ENCODE peak calls at places on chromosome 12, in four cellular contexts. G, B, D and H are unnamed samples.

GRCh38 chr12:6052940-6053329 is 71.5 kb downstream of the VWF start:
- DNase-seq in G (no peak), B (no peak), D (no peak), H (no peak)

GRCh38 chr12:82411561-82412230 is 53.4 kb downstream of the METTL25 start:
- DNase-seq in G (no peak), B (no peak), D (no peak), H (no peak)

GRCh38 chr12:121576851-121577391 is 3.9 kb downstream of the KDM2B start:
- DNase-seq in G (no peak), B (no peak), D (peak), H (no peak)

GRCh38 chr12:32159925-32160324 is 53.3 kb downstream of the BICD1 start:
- DNase-seq in G (no peak), B (no peak), D (no peak), H (no peak)

GRCh38 chr12:31897791-31898503 is 61.3 kb upstream of the RESF1 start:
- DNase-seq in G (no peak), B (no peak), D (no peak), H (no peak)

GRCh38 chr12:125187148-125187733 is 122.0 kb downstream of the AACS start:
- DNase-seq in G (peak), B (no peak), D (no peak), H (no peak)

GRCh38 chr12:121514184-121514742 is 66.6 kb downstream of the KDM2B start:
- DNase-seq in G (no peak), B (no peak), D (peak), H (no peak)

GRCh38 chr12:100988278-100988625 is 193.7 kb downstream of the ANO4 start:
- DNase-seq in G (no peak), B (no peak), D (no peak), H (no peak)

GRCh38 chr12:95623554-95624170 is 72.4 kb upstream of the USP44 start:
- DNase-seq in G (peak), B (no peak), D (peak), H (peak)

GRCh38 chr12:20377750-20378149 is 9.4 kb downstream of the PDE3A start:
- DNase-seq in G (no peak), B (no peak), D (no peak), H (no peak)

GRCh38 chr12:20382117-20382516 is 13.8 kb downstream of the PDE3A start:
- DNase-seq in G (no peak), B (no peak), D (no peak), H (no peak)

GRCh38 chr12:20383612-20384011 is 15.3 kb downstream of the PDE3A start:
- DNase-seq in G (no peak), B (no peak), D (no peak), H (no peak)
- TF ChIP-seq CTCF in G (no peak), B (no peak), D (no peak), H (no peak)

GRCh38 chr12:103884316-103884715 is 43.3 kb upstream of the NT5DC3 start:
- DNase-seq in G (no peak), B (no peak), D (peak), H (no peak)
- TF ChIP-seq CTCF in G (no peak), B (peak), D (peak), H (no peak)

GRCh38 chr12:42027537-42027936 is 117.1 kb downstream of the GXYLT1 start:
- DNase-seq in G (no peak), B (no peak), D (no peak), H (no peak)

GRCh38 chr12:42023733-42024494 is 120.8 kb downstream of the GXYLT1 start:
- DNase-seq in G (peak), B (peak), D (peak), H (peak)

GRCh38 chr12:42020226-42020625 is 124.4 kb downstream of the GXYLT1 start:
- DNase-seq in G (no peak), B (no peak), D (no peak), H (no peak)

DNA sequence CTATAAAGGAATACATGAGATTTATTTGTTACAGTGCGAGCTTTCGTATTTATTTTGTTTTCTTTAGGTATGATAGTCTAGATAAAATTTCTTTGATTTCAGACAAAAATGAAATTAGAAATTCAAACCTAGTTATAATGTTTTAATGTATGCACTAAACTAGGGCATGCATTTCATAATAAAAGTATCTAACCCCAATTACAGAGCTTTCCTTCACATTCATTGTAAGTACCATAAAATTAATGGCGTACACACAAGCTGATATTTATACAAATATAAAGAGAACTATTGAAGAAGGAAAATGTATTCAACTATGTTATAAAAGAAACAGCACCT is 120.2 kb downstream of the GXYLT1 start:
- DNase-seq in G (no peak), B (no peak), D (no peak), H (no peak)
- TF ChIP-seq CTCF in G (no peak), B (no peak), D (no peak), H (no peak)

DNA sequence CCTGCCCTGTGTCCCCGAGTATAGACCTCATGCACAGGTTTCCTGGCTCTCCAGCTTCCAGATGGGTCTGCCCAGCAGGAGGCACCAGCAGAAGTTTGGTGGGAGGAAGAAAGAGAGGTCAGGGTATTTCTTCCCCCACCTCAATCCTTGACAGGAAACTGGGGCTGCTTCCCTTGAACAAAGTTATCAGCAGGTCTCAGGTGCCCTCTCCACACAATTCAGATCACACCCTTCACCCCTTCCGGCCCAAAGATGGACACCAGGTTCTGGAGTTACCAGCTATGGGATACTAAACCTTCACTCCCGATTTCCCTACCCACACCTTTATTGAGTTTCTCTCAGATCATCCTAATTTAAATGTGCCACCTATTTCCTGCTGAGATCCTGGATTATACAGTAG is 1.2 kb downstream of the SART3 start:
- DNase-seq in G (no peak), B (no peak), D (no peak), H (no peak)
- TF ChIP-seq CTCF in G (no peak), B (no peak), D (no peak), H (no peak)

GRCh38 chr12:132217371-132217770 is 73.1 kb downstream of the NOC4L start:
- DNase-seq in G (no peak), B (no peak), D (no peak), H (no peak)

GRCh38 chr12:132219323-132219722 is 75.1 kb downstream of the NOC4L start:
- DNase-seq in G (no peak), B (no peak), D (no peak), H (peak)

GRCh38 chr12:132217800-132218518 is 73.7 kb downstream of the NOC4L start:
- DNase-seq in G (no peak), B (no peak), D (no peak), H (no peak)

GRCh38 chr12:132218519-132218860 is 74.2 kb downstream of the NOC4L start:
- DNase-seq in G (no peak), B (no peak), D (no peak), H (no peak)

DNA sequence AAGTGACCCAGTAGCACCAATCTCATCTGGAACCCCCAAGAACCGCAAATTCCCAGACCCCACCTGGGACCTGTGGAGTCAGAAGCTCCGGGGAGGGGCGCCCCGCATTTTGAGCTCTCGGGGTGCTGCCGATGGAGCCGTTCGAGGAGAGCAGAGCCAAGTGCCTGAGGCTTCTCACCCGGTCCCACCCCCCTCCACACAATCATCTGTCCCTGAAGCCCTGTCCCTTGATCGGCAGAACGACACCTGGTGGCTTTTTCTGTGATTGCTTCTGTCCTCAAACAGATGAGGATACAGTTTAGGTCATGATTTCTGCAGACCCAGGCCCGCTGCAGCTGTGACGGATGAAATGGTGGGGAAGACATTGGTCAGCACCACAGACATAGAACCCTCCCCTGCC is 74.7 kb downstream of the NOC4L start:
- DNase-seq in G (peak), B (no peak), D (peak), H (peak)
- TF ChIP-seq CTCF in G (no peak), B (peak), D (peak), H (no peak)

GRCh38 chr12:2641209-2641608 is 153.6 kb upstream of the FKBP4 start:
- DNase-seq in G (no peak), B (no peak), D (no peak), H (no peak)
- TF ChIP-seq CTCF in G (no peak), B (no peak), D (peak), H (no peak)